ENCODE peak calls at places on chromosomes 4 and X, in nine cellular contexts. One of them, this sample, is unnamed.

GRCh38 chr4:96767815-96768480 is 928.1 kb downstream of the PDHA2 start:
- DNase-seq in psoas muscle: no peak
- DNase-seq in astrocyte: peak
- DNase-seq in activated CD8-positive, alpha-beta T cell treated with anti-CD3 and anti-CD28 coated beads for 36 hours: no peak
- DNase-seq in upper lobe of right lung: no peak
- DNase-seq in neural progenitor cell: no peak
- DNase-seq in stomach: no peak
- DNase-seq in right atrium auricular region: no peak
- DNase-seq in brain microvascular endothelial cell: no peak
- DNase-seq in this sample: no peak

GRCh38 chr4:153733751-153734448 is 25.9 kb downstream of the RNF175 start:
- DNase-seq in psoas muscle: no peak
- DNase-seq in astrocyte: no peak
- DNase-seq in activated CD8-positive, alpha-beta T cell treated with anti-CD3 and anti-CD28 coated beads for 36 hours: no peak
- DNase-seq in upper lobe of right lung: no peak
- DNase-seq in neural progenitor cell: no peak
- DNase-seq in stomach: no peak
- DNase-seq in right atrium auricular region: no peak
- DNase-seq in brain microvascular endothelial cell: no peak
- DNase-seq in this sample: no peak

GRCh38 chr4:139639654-139640053 is 26.0 kb upstream of the MGST2 start:
- DNase-seq in psoas muscle: no peak
- DNase-seq in astrocyte: no peak
- DNase-seq in activated CD8-positive, alpha-beta T cell treated with anti-CD3 and anti-CD28 coated beads for 36 hours: no peak
- DNase-seq in upper lobe of right lung: no peak
- DNase-seq in neural progenitor cell: no peak
- DNase-seq in stomach: no peak
- DNase-seq in right atrium auricular region: no peak
- DNase-seq in brain microvascular endothelial cell: no peak
- DNase-seq in this sample: no peak

GRCh38 chr4:152735302-152735917 is 44.1 kb downstream of the TIGD4 start:
- DNase-seq in psoas muscle: no peak
- DNase-seq in astrocyte: peak
- DNase-seq in activated CD8-positive, alpha-beta T cell treated with anti-CD3 and anti-CD28 coated beads for 36 hours: no peak
- DNase-seq in upper lobe of right lung: no peak
- DNase-seq in neural progenitor cell: peak
- DNase-seq in stomach: no peak
- DNase-seq in right atrium auricular region: no peak
- DNase-seq in brain microvascular endothelial cell: no peak
- DNase-seq in this sample: no peak

GRCh38 chr4:20194079-20195013 is 57.4 kb upstream of the SLIT2 start:
- DNase-seq in psoas muscle: no peak
- DNase-seq in astrocyte: peak
- DNase-seq in activated CD8-positive, alpha-beta T cell treated with anti-CD3 and anti-CD28 coated beads for 36 hours: no peak
- DNase-seq in upper lobe of right lung: no peak
- DNase-seq in neural progenitor cell: no peak
- DNase-seq in stomach: no peak
- DNase-seq in right atrium auricular region: no peak
- DNase-seq in brain microvascular endothelial cell: peak
- DNase-seq in this sample: no peak

GRCh38 chr4:113383111-113383785 is 333.8 kb downstream of the ANK2 start:
- DNase-seq in psoas muscle: no peak
- DNase-seq in astrocyte: peak
- DNase-seq in activated CD8-positive, alpha-beta T cell treated with anti-CD3 and anti-CD28 coated beads for 36 hours: no peak
- DNase-seq in upper lobe of right lung: no peak
- DNase-seq in neural progenitor cell: no peak
- DNase-seq in stomach: no peak
- DNase-seq in right atrium auricular region: no peak
- DNase-seq in brain microvascular endothelial cell: peak
- DNase-seq in this sample: no peak

GRCh38 chr4:53622739-53623151 is 31.5 kb upstream of the LNX1 start:
- DNase-seq in psoas muscle: no peak
- DNase-seq in astrocyte: peak
- DNase-seq in activated CD8-positive, alpha-beta T cell treated with anti-CD3 and anti-CD28 coated beads for 36 hours: no peak
- DNase-seq in upper lobe of right lung: no peak
- DNase-seq in neural progenitor cell: no peak
- DNase-seq in stomach: no peak
- DNase-seq in right atrium auricular region: no peak
- DNase-seq in brain microvascular endothelial cell: peak
- DNase-seq in this sample: no peak

GRCh38 chr4:6222761-6223292 is 22.5 kb upstream of the JAKMIP1 start:
- DNase-seq in psoas muscle: no peak
- DNase-seq in astrocyte: no peak
- DNase-seq in activated CD8-positive, alpha-beta T cell treated with anti-CD3 and anti-CD28 coated beads for 36 hours: peak
- DNase-seq in upper lobe of right lung: no peak
- DNase-seq in neural progenitor cell: peak
- DNase-seq in stomach: peak
- DNase-seq in right atrium auricular region: no peak
- DNase-seq in brain microvascular endothelial cell: no peak
- DNase-seq in this sample: peak

DNA sequence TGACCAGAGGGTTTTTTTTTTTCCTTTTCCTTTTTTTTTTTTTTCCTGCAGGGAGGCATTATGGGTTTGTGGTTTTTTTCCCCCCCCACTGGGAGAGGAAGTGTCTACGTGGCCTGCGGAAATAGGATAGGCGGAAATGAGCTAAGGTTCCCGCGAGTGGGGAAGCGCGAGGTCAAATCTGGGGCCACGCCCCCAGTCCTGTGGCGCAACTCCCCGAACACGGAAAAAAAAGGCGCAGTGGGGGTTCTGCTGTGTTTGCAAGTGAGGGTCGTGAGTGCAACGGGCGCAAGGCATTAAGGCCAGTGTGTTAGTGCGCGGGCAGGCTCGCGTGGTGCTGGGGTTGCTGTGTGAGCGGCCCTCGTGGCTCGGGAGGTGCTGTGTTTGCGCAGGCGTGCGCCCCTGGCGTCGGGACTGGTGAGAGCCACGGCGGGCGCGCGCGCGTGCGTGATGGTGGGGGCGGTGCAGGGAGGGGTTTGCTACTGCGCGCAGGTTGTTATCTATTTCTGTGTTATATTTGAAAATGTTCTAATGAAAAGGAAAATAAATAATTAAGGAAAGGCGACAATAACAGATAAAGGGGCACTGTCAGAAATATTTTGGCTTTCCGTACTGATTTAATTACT is 685 bp upstream of the MORF4L2 start:
- DNase-seq in psoas muscle: peak
- DNase-seq in astrocyte: peak
- DNase-seq in activated CD8-positive, alpha-beta T cell treated with anti-CD3 and anti-CD28 coated beads for 36 hours: peak
- DNase-seq in upper lobe of right lung: peak
- DNase-seq in neural progenitor cell: peak
- DNase-seq in stomach: peak
- DNase-seq in right atrium auricular region: peak
- DNase-seq in brain microvascular endothelial cell: peak
- DNase-seq in this sample: peak
- TF ChIP-seq CTCF in psoas muscle: peak
- TF ChIP-seq CTCF in astrocyte: no peak
- TF ChIP-seq CTCF in activated CD8-positive, alpha-beta T cell treated with anti-CD3 and anti-CD28 coated beads for 36 hours: no peak
- TF ChIP-seq CTCF in upper lobe of right lung: peak
- TF ChIP-seq CTCF in neural progenitor cell: peak
- TF ChIP-seq CTCF in stomach: no peak
- TF ChIP-seq CTCF in right atrium auricular region: no peak
- TF ChIP-seq CTCF in brain microvascular endothelial cell: peak
- TF ChIP-seq CTCF in this sample: peak

DNA sequence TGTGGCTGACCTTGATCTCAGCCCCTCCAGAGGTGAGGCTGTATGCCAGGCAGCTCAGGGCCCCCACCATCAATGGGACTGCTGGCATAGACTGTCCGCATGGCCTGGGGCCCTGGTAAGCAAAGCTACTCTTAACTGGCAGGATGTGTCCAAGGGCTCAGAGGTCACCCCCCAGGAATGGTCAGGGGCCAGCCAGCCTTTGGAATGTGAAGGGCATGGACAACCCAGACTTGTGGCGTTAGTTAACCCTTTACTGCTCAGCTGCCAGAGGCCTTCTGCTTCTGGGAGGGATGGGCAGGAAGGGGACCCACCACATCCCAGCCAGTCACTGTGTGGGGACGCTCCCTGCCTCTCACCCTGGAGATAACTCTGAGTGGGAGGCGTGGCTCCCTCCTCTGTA is 80.1 kb upstream of the PSAPL1 start:
- DNase-seq in psoas muscle: no peak
- DNase-seq in astrocyte: no peak
- DNase-seq in activated CD8-positive, alpha-beta T cell treated with anti-CD3 and anti-CD28 coated beads for 36 hours: no peak
- DNase-seq in upper lobe of right lung: no peak
- DNase-seq in neural progenitor cell: no peak
- DNase-seq in stomach: no peak
- DNase-seq in right atrium auricular region: no peak
- DNase-seq in brain microvascular endothelial cell: no peak
- DNase-seq in this sample: no peak
- TF ChIP-seq CTCF in psoas muscle: no peak
- TF ChIP-seq CTCF in astrocyte: no peak
- TF ChIP-seq CTCF in activated CD8-positive, alpha-beta T cell treated with anti-CD3 and anti-CD28 coated beads for 36 hours: no peak
- TF ChIP-seq CTCF in upper lobe of right lung: no peak
- TF ChIP-seq CTCF in neural progenitor cell: no peak
- TF ChIP-seq CTCF in stomach: no peak
- TF ChIP-seq CTCF in right atrium auricular region: no peak
- TF ChIP-seq CTCF in brain microvascular endothelial cell: no peak
- TF ChIP-seq CTCF in this sample: no peak

DNA sequence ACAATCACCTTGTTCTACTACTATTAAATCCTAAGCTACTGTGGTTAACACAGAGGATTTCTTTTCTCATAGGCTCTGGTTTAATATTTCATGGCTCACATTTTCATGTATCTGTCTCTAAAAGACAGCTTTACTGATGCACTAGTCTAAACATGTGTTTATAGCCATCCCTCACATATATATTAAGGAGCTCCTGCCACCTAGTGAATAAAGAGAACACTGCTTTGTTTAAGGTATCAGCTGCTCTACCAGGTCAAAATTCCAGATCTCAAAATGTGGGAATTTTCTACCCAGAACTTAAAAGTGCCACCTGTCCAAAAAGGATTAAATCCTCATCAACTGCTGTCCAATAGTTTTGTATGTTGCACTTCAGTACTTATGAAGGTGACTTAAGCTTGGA is 188.5 kb upstream of the TEX13C start:
- DNase-seq in psoas muscle: no peak
- DNase-seq in astrocyte: no peak
- DNase-seq in activated CD8-positive, alpha-beta T cell treated with anti-CD3 and anti-CD28 coated beads for 36 hours: no peak
- DNase-seq in upper lobe of right lung: no peak
- DNase-seq in neural progenitor cell: peak
- DNase-seq in stomach: no peak
- DNase-seq in right atrium auricular region: no peak
- DNase-seq in brain microvascular endothelial cell: no peak
- DNase-seq in this sample: no peak
- TF ChIP-seq CTCF in psoas muscle: no peak
- TF ChIP-seq CTCF in astrocyte: no peak
- TF ChIP-seq CTCF in activated CD8-positive, alpha-beta T cell treated with anti-CD3 and anti-CD28 coated beads for 36 hours: no peak
- TF ChIP-seq CTCF in upper lobe of right lung: peak
- TF ChIP-seq CTCF in neural progenitor cell: peak
- TF ChIP-seq CTCF in stomach: no peak
- TF ChIP-seq CTCF in right atrium auricular region: no peak
- TF ChIP-seq CTCF in brain microvascular endothelial cell: no peak
- TF ChIP-seq CTCF in this sample: no peak

GRCh38 chr4:526971-527460 is 28.0 kb downstream of the PIGG start:
- DNase-seq in psoas muscle: no peak
- DNase-seq in astrocyte: no peak
- DNase-seq in activated CD8-positive, alpha-beta T cell treated with anti-CD3 and anti-CD28 coated beads for 36 hours: no peak
- DNase-seq in upper lobe of right lung: no peak
- DNase-seq in neural progenitor cell: no peak
- DNase-seq in stomach: no peak
- DNase-seq in right atrium auricular region: no peak
- DNase-seq in brain microvascular endothelial cell: no peak
- DNase-seq in this sample: no peak
- TF ChIP-seq CTCF in psoas muscle: no peak
- TF ChIP-seq CTCF in astrocyte: no peak
- TF ChIP-seq CTCF in activated CD8-positive, alpha-beta T cell treated with anti-CD3 and anti-CD28 coated beads for 36 hours: no peak
- TF ChIP-seq CTCF in upper lobe of right lung: no peak
- TF ChIP-seq CTCF in neural progenitor cell: no peak
- TF ChIP-seq CTCF in stomach: no peak
- TF ChIP-seq CTCF in right atrium auricular region: no peak
- TF ChIP-seq CTCF in brain microvascular endothelial cell: no peak
- TF ChIP-seq CTCF in this sample: no peak

This sample was measured in CD14-positive monocyte.